ENCODE peak calls at places on chromosomes 12 and 14, in six cellular contexts. E is K562, Q is H1, S is SK-N-SH, G is GM12878, A is HepG2. J is an unnamed sample.

GRCh38 chr14:32762886-32763285 is 175.8 kb upstream of the NPAS3 start:
- DNase-seq in E (no peak), Q (no peak), S (no peak), G (no peak), A (no peak), J (no peak)

GRCh38 chr12:897386-897785 is 52.1 kb downstream of the RAD52 start:
- DNase-seq in E (no peak), Q (no peak), S (peak), G (no peak), A (no peak), J (no peak)

GRCh38 chr12:108371801-108372344 is 32.8 kb upstream of the CMKLR1 start:
- DNase-seq in E (no peak), Q (no peak), S (no peak), G (no peak), A (no peak), J (no peak)

GRCh38 chr12:26274441-26275312 is 79.3 kb downstream of the SSPN start:
- DNase-seq in E (peak), Q (no peak), S (peak), G (peak), A (peak), J (peak)

GRCh38 chr12:51424662-51425539 is at the start of gene SLC4A8:
- DNase-seq in E (peak), Q (peak), S (peak), G (no peak), A (peak), J (peak)

GRCh38 chr12:120292411-120292660 is 633 bp upstream of the RNU4-2 start:
- DNase-seq in E (no peak), Q (no peak), S (no peak), G (no peak), A (no peak), J (no peak)

GRCh38 chr14:58749066-58749669 is 111.4 kb downstream of the DACT1 start:
- DNase-seq in E (peak), Q (no peak), S (no peak), G (peak), A (peak), J (peak)

GRCh38 chr12:18549598-18549997 is 188.2 kb downstream of the PLCZ1 start:
- DNase-seq in E (no peak), Q (no peak), S (no peak), G (no peak), A (no peak), J (no peak)

GRCh38 chr12:122844366-122844971 is 9.2 kb downstream of the HIP1R start:
- DNase-seq in E (no peak), Q (no peak), S (peak), G (no peak), A (no peak), J (no peak)

GRCh38 chr12:24901975-24902461 is 46.9 kb downstream of the BCAT1 start:
- DNase-seq in E (no peak), Q (peak), S (no peak), G (no peak), A (no peak), J (no peak)

GRCh38 chr12:17017402-17017801 is 411.4 kb upstream of the LMO3 start:
- DNase-seq in E (no peak), Q (no peak), S (no peak), G (no peak), A (no peak), J (no peak)

GRCh38 chr12:68876471-68876870 is 56.5 kb downstream of the CPM start:
- DNase-seq in E (no peak), Q (no peak), S (no peak), G (no peak), A (no peak), J (no peak)

GRCh38 chr12:115871714-115872113 is 405.8 kb downstream of the MED13L start:
- DNase-seq in E (peak), Q (no peak), S (peak), G (no peak), A (peak), J (peak)

GRCh38 chr14:74035556-74035955 is 16.4 kb downstream of the BBOF1 start:
- DNase-seq in E (no peak), Q (no peak), S (no peak), G (no peak), A (no peak), J (no peak)

GRCh38 chr14:95741051-95741490 is 27.1 kb upstream of the TCL1A start:
- DNase-seq in E (no peak), Q (no peak), S (no peak), G (no peak), A (no peak), J (peak)

GRCh38 chr12:71725011-71725410 is 29.7 kb upstream of the RAB21 start:
- DNase-seq in E (no peak), Q (no peak), S (no peak), G (no peak), A (no peak), J (no peak)

GRCh38 chr14:81211844-81212243 is 8.9 kb downstream of the GTF2A1 start:
- DNase-seq in E (no peak), Q (no peak), S (peak), G (no peak), A (peak), J (no peak)

GRCh38 chr12:28130625-28131598 is 59.3 kb upstream of the CCDC91 start:
- DNase-seq in E (peak), Q (no peak), S (no peak), G (no peak), A (peak), J (no peak)

GRCh38 chr12:32470936-32471335 is 71.6 kb downstream of the FGD4 start:
- DNase-seq in E (no peak), Q (no peak), S (no peak), G (no peak), A (no peak), J (no peak)

GRCh38 chr12:54261817-54262402 is 18.0 kb downstream of the CBX5 start:
- DNase-seq in E (no peak), Q (no peak), S (no peak), G (no peak), A (no peak), J (no peak)

GRCh38 chr12:123576611-123577010 is 7.7 kb upstream of the TMED2 start:
- DNase-seq in E (no peak), Q (no peak), S (no peak), G (no peak), A (no peak), J (no peak)

GRCh38 chr12:102573237-102573636 is 92.9 kb upstream of the IGF1 start:
- DNase-seq in E (no peak), Q (no peak), S (no peak), G (no peak), A (no peak), J (no peak)

GRCh38 chr12:122048156-122048555 is 26.5 kb downstream of the BCL7A start:
- DNase-seq in E (no peak), Q (no peak), S (no peak), G (no peak), A (no peak), J (no peak)

GRCh38 chr14:104774453-104775072 is 21.0 kb downstream of the AKT1 start:
- DNase-seq in E (no peak), Q (no peak), S (no peak), G (no peak), A (no peak), J (no peak)

GRCh38 chr14:104773505-104774452 is 20.8 kb downstream of the SIVA1 start:
- DNase-seq in E (no peak), Q (no peak), S (peak), G (no peak), A (no peak), J (no peak)

GRCh38 chr14:104776481-104776880 is 19.1 kb downstream of the AKT1 start:
- DNase-seq in E (no peak), Q (no peak), S (no peak), G (no peak), A (no peak), J (no peak)

GRCh38 chr14:104776961-104777807 is 18.4 kb downstream of the AKT1 start:
- DNase-seq in E (no peak), Q (peak), S (no peak), G (no peak), A (no peak), J (no peak)

DNA sequence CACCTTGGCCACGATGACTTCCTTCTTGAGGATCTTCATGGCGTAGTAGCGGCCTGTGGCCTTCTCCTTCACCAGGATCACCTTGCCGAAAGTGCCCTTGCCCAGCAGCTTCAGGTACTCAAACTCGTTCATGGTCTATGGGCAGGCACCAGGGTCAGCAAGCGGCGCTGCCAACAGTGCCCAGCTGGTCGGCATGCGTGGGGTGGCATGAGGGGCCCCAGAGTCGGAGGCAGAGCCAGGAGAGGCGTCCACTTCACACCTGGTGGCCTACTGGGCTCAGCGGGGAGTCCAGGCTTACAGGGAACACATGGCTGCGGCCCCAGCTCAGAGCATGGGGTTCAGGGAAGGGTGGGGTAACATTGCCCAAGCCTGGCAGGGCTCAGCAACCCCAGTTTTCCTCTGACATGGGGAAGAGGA is 20.5 kb downstream of the AKT1 start:
- DNase-seq in E (no peak), Q (no peak), S (no peak), G (no peak), A (no peak), J (no peak)
- TF ChIP-seq POLR2AphosphoS5 in E (no peak), Q (no peak), S (no peak), G (no peak), A (no peak), J (no peak)

GRCh38 chr14:68922886-68923285 is 56.2 kb downstream of the ACTN1 start:
- DNase-seq in E (no peak), Q (no peak), S (no peak), G (no peak), A (no peak), J (no peak)
- TF ChIP-seq JUND in E (no peak), Q (no peak), S (no peak), G (no peak), A (no peak), J (no peak)

GRCh38 chr12:80232873-80233272 is 133.5 kb downstream of the OTOGL start:
- DNase-seq in E (no peak), Q (no peak), S (no peak), G (no peak), A (no peak), J (no peak)
- H2AFZ ChIP-seq in E (no peak), Q (no peak), S (no peak), G (no peak), A (no peak), J (no peak)

DNA sequence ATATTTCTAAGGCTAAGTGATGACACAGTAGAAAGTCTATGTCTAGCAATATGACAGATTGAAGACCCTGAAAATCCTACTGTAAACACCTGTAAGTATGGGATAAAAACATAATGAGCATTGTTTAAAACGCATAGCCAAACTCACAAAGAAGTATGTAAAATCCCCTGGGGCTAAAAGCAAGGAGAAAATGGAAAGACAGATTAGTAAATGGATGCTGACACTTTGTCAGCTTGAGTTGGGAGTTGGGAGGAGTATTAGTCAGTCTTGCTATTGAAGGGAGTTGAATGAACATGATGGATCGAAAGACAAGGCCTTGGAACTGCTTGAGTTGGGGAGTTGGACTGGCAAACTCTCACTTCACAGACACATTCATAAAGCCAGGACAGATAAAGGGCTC is 79.0 kb upstream of the PRKD1 start:
- DNase-seq in E (no peak), Q (no peak), S (no peak), G (no peak), A (no peak), J (no peak)
- TF ChIP-seq POLR2AphosphoS5 in E (no peak), Q (no peak), S (no peak), G (no peak), A (no peak), J (no peak)

GRCh38 chr12:30725739-30726138 is 29.0 kb downstream of the CAPRIN2 start:
- DNase-seq in E (no peak), Q (no peak), S (no peak), G (no peak), A (no peak), J (peak)
- TF ChIP-seq JUND in E (peak), Q (no peak), S (peak), G (no peak), A (no peak), J (peak)

GRCh38 chr12:75722714-75723200 is 211.3 kb upstream of the KRR1 start:
- DNase-seq in E (peak), Q (no peak), S (no peak), G (peak), A (peak), J (peak)
- H2AFZ ChIP-seq in E (peak), Q (no peak), S (peak), G (peak), A (no peak), J (no peak)

J was measured in HCT116.